ENCODE peak calls at places on chromosomes 4 and X, in nine cellular contexts. E, F, Y, K, X, J, U, V and N are unnamed samples.

GRCh38 chr4:146273204-146273901 is 59.0 kb downstream of the REELD1 start:
- DNase-seq in E (no peak), F (no peak), Y (no peak), K (no peak), X (no peak), J (no peak), U (no peak), V (no peak), N (no peak)

GRCh38 chrX:140354431-140355120 is 150.3 kb downstream of the SOX3 start:
- DNase-seq in E (no peak), F (no peak), Y (no peak), K (peak), X (no peak), J (no peak), U (no peak), V (no peak), N (no peak)

GRCh38 chr4:106809083-106809482 is 227.0 kb downstream of the DKK2 start:
- DNase-seq in E (no peak), F (no peak), Y (no peak), K (peak), X (no peak), J (peak), U (peak), V (peak), N (peak)

GRCh38 chr4:170978990-170979389 is 834.2 kb upstream of the GALNTL6 start:
- DNase-seq in E (no peak), F (no peak), Y (no peak), K (no peak), X (no peak), J (no peak), U (no peak), V (no peak), N (no peak)

GRCh38 chr4:95898226-95898625 is 58.3 kb downstream of the PDHA2 start:
- DNase-seq in E (no peak), F (no peak), Y (no peak), K (no peak), X (no peak), J (no peak), U (no peak), V (no peak), N (no peak)

GRCh38 chrX:41827886-41828285 is 95.5 kb downstream of the CASK start:
- DNase-seq in E (no peak), F (no peak), Y (no peak), K (no peak), X (no peak), J (no peak), U (no peak), V (no peak), N (peak)

GRCh38 chrX:47540754-47541538 is 20.1 kb upstream of the ARAF start:
- DNase-seq in E (no peak), F (no peak), Y (no peak), K (peak), X (peak), J (peak), U (peak), V (peak), N (peak)

GRCh38 chrX:36978886-36979285 is 29.3 kb upstream of the FAM47C start:
- DNase-seq in E (no peak), F (no peak), Y (no peak), K (no peak), X (peak), J (no peak), U (no peak), V (peak), N (peak)

GRCh38 chr4:41506071-41506470 is 31.9 kb upstream of the LIMCH1 start:
- DNase-seq in E (no peak), F (no peak), Y (no peak), K (no peak), X (peak), J (no peak), U (no peak), V (peak), N (no peak)

GRCh38 chr4:68297137-68297536 is 51.6 kb upstream of the TMPRSS11B start:
- DNase-seq in E (no peak), F (no peak), Y (no peak), K (no peak), X (no peak), J (no peak), U (no peak), V (no peak), N (no peak)

GRCh38 chr4:154707877-154708276 is 35.9 kb upstream of the LRAT start:
- DNase-seq in E (no peak), F (no peak), Y (no peak), K (no peak), X (no peak), J (no peak), U (no peak), V (peak), N (no peak)

GRCh38 chr4:137946423-137946822 is 295.7 kb downstream of the SLC7A11 start:
- DNase-seq in E (no peak), F (no peak), Y (no peak), K (peak), X (no peak), J (no peak), U (no peak), V (no peak), N (peak)

GRCh38 chrX:150704030-150704613 is 10.9 kb downstream of the MTMR1 start:
- DNase-seq in E (no peak), F (no peak), Y (no peak), K (no peak), X (peak), J (no peak), U (no peak), V (no peak), N (peak)

GRCh38 chr4:15336410-15337184 is 91.2 kb upstream of the C1QTNF7 start:
- DNase-seq in E (no peak), F (no peak), Y (no peak), K (no peak), X (peak), J (no peak), U (no peak), V (peak), N (peak)

GRCh38 chr4:83535520-83535944 is 376 bp upstream of the GPAT3 start:
- DNase-seq in E (no peak), F (peak), Y (peak), K (peak), X (no peak), J (peak), U (no peak), V (no peak), N (peak)

GRCh38 chrX:55039471-55039870 is 8.7 kb upstream of the ALAS2 start:
- DNase-seq in E (no peak), F (no peak), Y (no peak), K (no peak), X (no peak), J (no peak), U (no peak), V (no peak), N (no peak)